ENCODE peak calls at places on chromosome 11, in eight cellular contexts. B is GM23248, I is WERI-Rb-1, N is lung, D is left ventricle myocardium inferior, K is brain microvascular endothelial cell, R is spleen, Z is vagina. X is an unnamed sample.

GRCh38 chr11:561148-562003 is 606 bp downstream of the RASSF7 start:
- DNase-seq in B (peak; percentile 53), I (no peak), N (peak; percentile 88), D (no peak), K (no peak), R (no peak), Z (no peak), X (no peak)

GRCh38 chr11:85627332-85627997 is at the start of gene DLG2:
- DNase-seq in B (peak; percentile 79), I (no peak), N (no peak), D (no peak), K (peak; percentile 12), R (no peak), Z (no peak), X (no peak)

GRCh38 chr11:80925291-80925690 is 1484.5 kb upstream of the TENM4 start:
- DNase-seq in B (no peak), I (no peak), N (no peak), D (no peak), K (no peak), R (no peak), Z (no peak), X (no peak)

GRCh38 chr11:34184505-34185015 is 79.1 kb downstream of the NAT10 start:
- DNase-seq in B (no peak), I (no peak), N (no peak), D (no peak), K (no peak), R (no peak), Z (no peak), X (no peak)

GRCh38 chr11:18064450-18065048 is 18.5 kb upstream of the TPH1 start:
- DNase-seq in B (no peak), I (no peak), N (no peak), D (no peak), K (no peak), R (no peak), Z (no peak), X (no peak)

GRCh38 chr11:92707173-92707619 is 262.3 kb upstream of the MTNR1B start:
- DNase-seq in B (no peak), I (peak; percentile 15), N (no peak), D (no peak), K (no peak), R (no peak), Z (no peak), X (no peak)

GRCh38 chr11:36009469-36009868 is 65.6 kb downstream of the LDLRAD3 start:
- DNase-seq in B (peak; percentile 67), I (no peak), N (no peak), D (no peak), K (no peak), R (no peak), Z (no peak), X (no peak)

GRCh38 chr11:67118059-67118766 is 850 bp upstream of the KDM2A start:
- DNase-seq in B (peak; percentile 48), I (peak; percentile 60), N (peak; percentile 53), D (peak; percentile 45), K (no peak), R (peak; percentile 92), Z (no peak), X (peak; percentile 49)

GRCh38 chr11:123061403-123062157 is at the start of gene HSPA8:
- DNase-seq in B (peak; percentile 86), I (peak; percentile 45), N (peak; percentile 77), D (peak; percentile 64), K (peak; percentile 44), R (peak; percentile 94), Z (no peak), X (peak; percentile 66)

GRCh38 chr11:6610591-6610990 is 1.4 kb downstream of the TAF10 start:
- DNase-seq in B (no peak), I (no peak), N (no peak), D (no peak), K (no peak), R (peak; percentile 80), Z (no peak), X (no peak)

GRCh38 chr11:57903441-57904123 is 120.1 kb upstream of the OR9Q1 start:
- DNase-seq in B (peak; percentile 40), I (no peak), N (no peak), D (no peak), K (no peak), R (no peak), Z (no peak), X (no peak)

GRCh38 chr11:19766206-19766605 is 53.6 kb downstream of the NAV2 start:
- DNase-seq in B (peak; percentile 48), I (no peak), N (no peak), D (no peak), K (peak; percentile 20), R (no peak), Z (no peak), X (no peak)

GRCh38 chr11:838441-839279 is 3.7 kb downstream of the POLR2L start:
- DNase-seq in B (peak; percentile 59), I (peak; percentile 88), N (no peak), D (no peak), K (no peak), R (no peak), Z (no peak), X (no peak)

GRCh38 chr11:33830903-33831648 is 56.8 kb upstream of the FBXO3 start:
- DNase-seq in B (peak; percentile 18), I (no peak), N (no peak), D (no peak), K (no peak), R (no peak), Z (no peak), X (no peak)

GRCh38 chr11:93997741-93998140 is 23.4 kb upstream of the HEPHL1 start:
- DNase-seq in B (no peak), I (no peak), N (no peak), D (no peak), K (no peak), R (no peak), Z (no peak), X (no peak)

GRCh38 chr11:1826552-1827094 is 8.2 kb upstream of the SYT8 start:
- DNase-seq in B (peak; percentile 81), I (peak; percentile 47), N (no peak), D (no peak), K (peak; percentile 67), R (no peak), Z (no peak), X (no peak)

DNA sequence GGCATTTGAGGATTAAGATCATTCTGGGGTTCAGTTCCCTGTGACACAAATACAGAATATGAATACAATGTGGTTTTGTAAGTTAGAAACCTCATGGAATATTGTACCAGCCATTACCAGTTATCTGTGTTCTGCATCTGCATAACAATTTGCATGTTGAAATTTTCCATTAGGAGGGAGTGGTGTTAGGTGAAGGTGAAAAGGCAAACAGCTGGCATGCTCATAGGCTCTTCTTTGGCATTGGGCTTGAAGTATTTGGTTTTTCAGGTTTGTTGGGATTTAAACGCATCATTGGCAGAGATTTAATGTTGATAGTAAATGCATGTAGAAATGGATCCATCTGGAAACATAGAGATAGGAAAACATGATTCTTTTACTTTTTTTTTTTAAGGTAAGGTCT is 18.6 kb downstream of the RTN3 start:
- DNase-seq in B (no peak), I (no peak), N (no peak), D (no peak), K (no peak), R (no peak), Z (no peak), X (no peak)
- H3K27ac ChIP-seq in B (no peak overlapping the region), I (no peak overlapping the region), N (no peak overlapping the region), D (no peak overlapping the region), K (no peak overlapping the region), R (no peak overlapping the region), Z (no peak overlapping the region), X (no peak overlapping the region)

GRCh38 chr11:48062649-48063048 is 82.3 kb downstream of the PTPRJ start:
- DNase-seq in B (no peak), I (no peak), N (no peak), D (no peak), K (no peak), R (no peak), Z (no peak), X (no peak)
- H3K27ac ChIP-seq in B (peak overlapping the region; percentile 91), I (no peak overlapping the region), N (no peak overlapping the region), D (no peak overlapping the region), K (peak overlapping the region; percentile 91), R (no peak overlapping the region), Z (peak overlapping the region; percentile 45), X (no peak overlapping the region)

DNA sequence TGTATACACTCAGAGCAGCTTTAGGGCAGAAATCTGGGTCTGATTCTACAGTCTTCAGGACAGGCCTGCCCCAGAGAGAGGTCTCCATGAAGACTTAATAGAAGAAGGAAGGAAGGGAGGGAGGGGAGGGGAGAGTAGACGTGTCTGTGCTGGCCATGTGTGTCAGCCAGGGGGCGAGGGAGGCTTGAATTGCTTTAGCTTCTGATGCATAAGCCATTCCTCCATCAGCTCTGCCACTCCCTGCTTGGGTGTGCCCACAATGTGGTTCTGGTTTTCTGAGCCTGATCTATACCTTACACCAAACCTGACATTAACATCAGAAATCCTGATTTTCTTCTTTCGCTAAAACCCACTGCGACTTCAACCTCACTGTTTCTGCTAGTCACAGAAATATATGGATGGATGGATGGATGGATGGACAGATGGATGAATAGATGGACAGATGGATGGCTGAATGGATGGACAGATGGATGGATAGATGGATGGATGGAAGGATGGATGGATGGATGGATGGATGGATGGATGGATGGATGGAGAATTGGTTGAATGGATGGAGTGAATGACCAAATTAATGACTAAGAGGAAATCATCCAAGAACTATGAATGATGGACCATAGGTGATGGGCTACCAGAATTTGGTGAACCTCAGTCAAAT is 56.5 kb upstream of the PRDM11 start:
- DNase-seq in B (peak; percentile 82), I (peak; percentile 62), N (no peak), D (no peak), K (peak; percentile 25), R (no peak), Z (no peak), X (no peak)
- H3K27ac ChIP-seq in B (peak overlapping the region; percentile 92), I (no peak overlapping the region), N (peak overlapping the region; percentile 74), D (peak overlapping the region; percentile 85), K (no peak overlapping the region), R (peak overlapping the region; percentile 67), Z (peak overlapping the region; percentile 82), X (no peak overlapping the region)

GRCh38 chr11:114089748-114090147 is 30.2 kb downstream of the ZBTB16 start:
- DNase-seq in B (no peak), I (no peak), N (no peak), D (no peak), K (no peak), R (no peak), Z (no peak), X (no peak)

GRCh38 chr11:114088836-114089235 is 29.3 kb downstream of the ZBTB16 start:
- DNase-seq in B (no peak), I (no peak), N (no peak), D (no peak), K (no peak), R (no peak), Z (no peak), X (no peak)

GRCh38 chr11:114087028-114087427 is 27.5 kb downstream of the ZBTB16 start:
- DNase-seq in B (no peak), I (no peak), N (no peak), D (no peak), K (no peak), R (no peak), Z (no peak), X (no peak)

GRCh38 chr11:114086394-114086793 is 26.9 kb downstream of the ZBTB16 start:
- DNase-seq in B (no peak), I (no peak), N (no peak), D (no peak), K (no peak), R (no peak), Z (no peak), X (no peak)

DNA sequence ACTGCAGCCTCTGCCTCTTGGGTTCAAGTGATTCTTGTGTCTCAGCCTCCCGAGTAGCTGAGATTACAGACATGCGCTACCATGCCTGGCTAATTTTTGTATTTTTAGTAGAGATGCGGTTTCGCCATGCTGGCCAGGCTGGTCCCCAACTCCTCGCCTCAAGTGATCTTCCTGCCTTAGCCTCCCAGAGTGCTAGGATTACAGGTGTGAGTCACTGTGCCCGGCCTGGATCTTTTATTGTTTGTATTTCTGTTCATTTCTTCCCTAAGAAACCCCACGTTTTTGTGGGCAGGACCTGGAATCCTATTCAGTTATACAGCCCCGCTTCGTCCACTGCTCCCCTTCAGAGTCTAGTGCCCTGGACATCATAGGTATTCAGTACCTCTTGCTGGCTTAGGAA is 28.7 kb downstream of the ZBTB16 start:
- DNase-seq in B (no peak), I (no peak), N (no peak), D (no peak), K (no peak), R (no peak), Z (no peak), X (no peak)
- H3K27ac ChIP-seq in B (no peak overlapping the region), I (no peak overlapping the region), N (no peak overlapping the region), D (peak overlapping the region; percentile 60), K (no peak overlapping the region), R (no peak overlapping the region), Z (no peak overlapping the region), X (no peak overlapping the region)

X was measured in CD4-positive, alpha-beta T cell.